ENCODE peak calls at places on chromosomes 5 and 9, in four cellular contexts. H, I, N and F are unnamed samples.

GRCh38 chr5:33891731-33892418 is at the start of gene ADAMTS12:
- DNase-seq in H (peak; percentile 81), I (no peak), N (no peak), F (no peak)

GRCh38 chr5:111655169-111655924 is 101.6 kb downstream of the NREP start:
- DNase-seq in H (no peak), I (no peak), N (no peak), F (peak; percentile 41)

GRCh38 chr5:95734916-95735315 is 3.8 kb downstream of the RHOBTB3 start:
- DNase-seq in H (no peak), I (no peak), N (no peak), F (no peak)

GRCh38 chr9:129596541-129597328 is 24.2 kb downstream of the C9orf50 start:
- DNase-seq in H (peak; percentile 85), I (peak; percentile 88), N (no peak), F (no peak)

GRCh38 chr5:40236001-40236400 is 443.7 kb upstream of the PTGER4 start:
- DNase-seq in H (no peak), I (no peak), N (no peak), F (no peak)

GRCh38 chr5:67350600-67351315 is 154.2 kb upstream of the CD180 start:
- DNase-seq in H (no peak), I (no peak), N (no peak), F (peak; percentile 12)

GRCh38 chr5:139633295-139634027 is 14.7 kb upstream of the CXXC5 start:
- DNase-seq in H (peak; percentile 83), I (no peak), N (peak; percentile 76), F (peak; percentile 85)

GRCh38 chr9:111456536-111456935 is 27.6 kb downstream of the ECPAS start:
- DNase-seq in H (no peak), I (no peak), N (no peak), F (no peak)

GRCh38 chr5:43602456-43602817 is 543 bp upstream of the NNT start:
- DNase-seq in H (no peak), I (no peak), N (peak; percentile 55), F (peak; percentile 70)
- TF ChIP-seq POLR2AphosphoS5 in H (no peak), I (no peak), N (peak; percentile 37), F (no peak)

GRCh38 chr5:154403234-154403633 is 42.6 kb upstream of the SAP30L start:
- DNase-seq in H (no peak), I (no peak), N (no peak), F (no peak)
- TF ChIP-seq MAX in H (no peak), I (no peak), N (no peak), F (no peak)

GRCh38 chr5:150402901-150403342 is 9.8 kb downstream of the CD74 start:
- DNase-seq in H (no peak), I (no peak), N (no peak), F (no peak)

GRCh38 chr5:150406120-150407096 is 6.3 kb downstream of the CD74 start:
- DNase-seq in H (no peak), I (no peak), N (no peak), F (no peak)

GRCh38 chr5:150402226-150402773 is 10.4 kb downstream of the CD74 start:
- DNase-seq in H (no peak), I (no peak), N (no peak), F (no peak)

GRCh38 chr5:150404991-150405816 is 7.5 kb downstream of the CD74 start:
- DNase-seq in H (no peak), I (no peak), N (no peak), F (no peak)

GRCh38 chr5:150404121-150404990 is 8.4 kb downstream of the CD74 start:
- DNase-seq in H (no peak), I (no peak), N (no peak), F (no peak)
- TF ChIP-seq POLR2AphosphoS5 in H (no peak), I (no peak), N (no peak), F (no peak)

GRCh38 chr5:21774791-21775190 is 1078.4 kb downstream of the CDH12 start:
- DNase-seq in H (no peak), I (no peak), N (no peak), F (no peak)
- TF ChIP-seq MAX in H (no peak), I (no peak), N (no peak), F (no peak)